ENCODE peak calls at places on chromosomes 16 and 17, in ten cellular contexts. R is PC-3; M is CD4-positive, CD25-positive, alpha-beta regulatory T cell; V is thoracic aorta; L is colonic mucosa; H is stomach; O is body of pancreas; N is transverse colon; T is mesenchymal stem cell; U is ovary. A is an unnamed sample.

GRCh38 chr17:80195671-80196529 is 24.2 kb downstream of the SGSH start:
- DNase-seq in R (peak; percentile 52), N (no peak), M (peak; percentile 56), O (no peak), H (no peak), T (peak; percentile 14), U (peak; percentile 33), L (no peak), V (no peak), A (no peak)

GRCh38 chr16:15932939-15933338 is 16.5 kb upstream of the ABCC1 start:
- DNase-seq in V (no peak), M (no peak), U (no peak), R (no peak), L (no peak), H (no peak), T (peak; percentile 36), O (no peak), N (no peak), A (no peak)

GRCh38 chr17:7558544-7559306 is at the start of gene TNFSF13:
- DNase-seq in M (no peak), U (peak; percentile 84), V (no peak), H (peak; percentile 73), O (peak; percentile 60), R (no peak), N (peak; percentile 75), L (peak; percentile 80), T (no peak), A (peak; percentile 78)

GRCh38 chr17:16439303-16439791 is 24.0 kb downstream of the TRPV2 start:
- DNase-seq in M (peak; percentile 44), V (no peak), H (no peak), L (peak; percentile 42), N (no peak), U (no peak), O (no peak), T (peak; percentile 38), R (no peak), A (peak; percentile 32)

GRCh38 chr17:76561332-76561731 is 21.5 kb downstream of the PRCD start:
- DNase-seq in H (no peak), U (no peak), L (no peak), T (peak; percentile 94), V (no peak), O (no peak), N (no peak), M (peak; percentile 28), R (peak; percentile 13), A (no peak)

GRCh38 chr16:83887088-83887487 is 11.8 kb upstream of the MLYCD start:
- DNase-seq in L (no peak), O (peak; percentile 25), U (no peak), V (no peak), R (peak; percentile 49), N (peak; percentile 26), H (peak; percentile 46), M (no peak), T (no peak), A (no peak)

GRCh38 chr16:89583197-89583894 is 7.8 kb downstream of the CPNE7 start:
- DNase-seq in N (no peak), T (no peak), V (no peak), L (no peak), U (no peak), R (no peak), H (no peak), O (no peak), M (no peak), A (no peak)

GRCh38 chr17:60006160-60006559 is 41.6 kb upstream of the RNFT1 start:
- DNase-seq in T (no peak), M (no peak), R (no peak), U (no peak), N (no peak), H (no peak), O (no peak), V (no peak), L (no peak), A (no peak)

GRCh38 chr17:28657756-28658155 is 4.0 kb downstream of the SDF2 start:
- DNase-seq in U (no peak), N (no peak), M (no peak), R (peak; percentile 66), L (no peak), T (peak; percentile 39), V (no peak), O (no peak), H (no peak), A (no peak)

DNA sequence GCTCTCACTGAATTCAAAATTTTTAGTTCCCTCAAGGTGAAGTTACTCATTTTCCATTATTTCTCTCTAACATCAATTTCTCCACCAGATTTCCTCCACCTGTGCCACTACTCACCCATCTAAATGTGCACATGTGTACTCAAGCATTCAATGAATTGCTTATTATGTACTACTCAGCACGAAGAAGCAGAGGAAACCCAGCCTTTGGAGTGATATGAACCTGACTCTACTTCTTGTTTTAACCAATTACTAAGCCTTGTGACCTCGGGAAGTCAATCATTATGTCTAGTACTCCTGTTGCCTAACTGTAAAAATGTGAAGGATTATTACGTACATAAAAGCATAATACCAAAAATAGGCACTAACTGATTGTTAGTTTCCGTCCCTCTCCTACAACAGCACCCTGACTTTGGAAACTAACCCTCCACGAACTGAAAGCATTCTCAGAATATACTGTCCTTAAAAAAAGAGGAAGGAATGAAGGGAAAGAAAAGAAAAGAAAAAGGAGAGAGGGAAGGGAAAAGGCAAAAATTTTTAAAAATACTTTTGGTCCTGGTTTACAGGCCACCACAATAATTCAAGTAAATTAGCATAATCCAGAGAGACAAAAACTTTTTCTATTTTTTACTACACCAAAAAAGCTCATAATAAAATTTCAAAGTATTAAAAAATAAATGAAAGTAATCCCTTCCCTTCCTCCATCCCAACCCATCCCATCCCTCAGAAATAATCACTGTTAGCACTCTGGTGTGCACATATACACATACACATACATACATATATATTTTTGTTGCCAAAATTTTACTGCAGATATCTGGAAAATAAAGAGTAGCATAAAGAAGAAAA is 53.6 kb downstream of the KANSL1 start:
- DNase-seq in M (no peak), N (no peak), T (no peak), V (no peak), H (no peak), L (no peak), O (no peak), R (peak; percentile 52), U (no peak), A (no peak)
- H3K27ac ChIP-seq in M (no peak overlapping the region), N (no peak overlapping the region), T (no peak overlapping the region), V (no peak overlapping the region), H (no peak overlapping the region), L (no peak overlapping the region), O (no peak overlapping the region), R (peak overlapping the region; percentile 23), U (no peak overlapping the region), A (no peak overlapping the region)

GRCh38 chr17:39794249-39794970 is 56.7 kb downstream of the GRB7 start:
- DNase-seq in M (peak; percentile 59), O (no peak), T (no peak), N (peak; percentile 58), V (no peak), U (no peak), R (no peak), L (no peak), H (peak; percentile 37), A (peak; percentile 87)

GRCh38 chr17:39787743-39788484 is 50.2 kb downstream of the GRB7 start:
- DNase-seq in L (no peak), U (no peak), N (no peak), M (no peak), R (no peak), H (no peak), T (no peak), O (no peak), V (no peak), A (no peak)

GRCh38 chr17:39791296-39791992 is 53.7 kb downstream of the GRB7 start:
- DNase-seq in R (no peak), N (no peak), L (no peak), T (no peak), H (no peak), V (no peak), M (no peak), U (no peak), O (no peak), A (no peak)

GRCh38 chr17:39792523-39793221 is 54.9 kb downstream of the GRB7 start:
- DNase-seq in O (no peak), U (no peak), H (no peak), N (no peak), L (no peak), T (no peak), M (no peak), R (no peak), V (no peak), A (no peak)

DNA sequence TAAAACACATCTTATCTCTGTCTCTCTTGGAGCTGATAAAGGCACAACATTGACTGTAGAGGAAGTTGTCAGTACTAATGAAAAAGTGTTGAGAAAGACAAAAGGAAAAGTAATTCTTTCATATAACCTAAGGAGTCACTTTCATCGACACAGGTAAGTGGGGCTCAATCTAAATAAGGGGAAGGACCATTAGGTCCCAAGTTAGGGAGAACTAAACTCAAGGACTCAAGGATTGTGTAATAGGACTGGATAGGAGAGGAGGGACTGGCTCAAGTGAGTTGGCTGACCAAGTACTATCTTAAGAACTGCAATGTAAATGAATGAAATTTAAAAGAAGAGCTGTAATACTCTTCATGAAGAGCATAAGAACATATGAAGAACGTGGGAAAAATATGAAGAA is 55.7 kb downstream of the GRB7 start:
- DNase-seq in N (no peak), T (no peak), M (no peak), L (no peak), H (no peak), V (no peak), U (no peak), O (no peak), R (no peak), A (no peak)
- H3K4me3 ChIP-seq in N (no peak overlapping the region), T (no peak overlapping the region), M (peak overlapping the region; percentile 91), L (no peak overlapping the region), H (no peak overlapping the region), V (no peak overlapping the region), U (no peak overlapping the region), O (no peak overlapping the region), R (no peak overlapping the region), A (no peak overlapping the region)

DNA sequence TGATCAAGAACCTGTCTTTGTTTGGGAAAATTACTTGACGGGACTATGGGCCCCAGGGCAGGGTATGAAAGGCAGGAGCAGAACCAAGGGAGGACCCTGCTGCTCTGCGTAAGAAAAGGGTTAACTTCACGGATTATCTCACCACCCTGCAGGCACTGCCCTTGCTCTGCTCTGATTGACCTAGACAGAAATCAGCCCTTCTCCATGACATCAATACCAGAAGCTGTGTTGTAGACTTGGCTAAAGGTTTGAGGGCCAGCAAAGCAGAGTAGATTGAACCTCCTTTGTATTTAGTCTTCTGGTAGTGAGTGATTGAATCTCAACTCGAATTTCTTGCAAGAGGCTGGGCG is 52.9 kb upstream of the ETV4 start:
- DNase-seq in V (no peak), M (no peak), N (no peak), R (no peak), H (no peak), O (no peak), U (no peak), T (no peak), L (no peak), A (no peak)
- H3K27ac ChIP-seq in V (no peak overlapping the region), M (no peak overlapping the region), N (no peak overlapping the region), R (no peak overlapping the region), H (no peak overlapping the region), O (no peak overlapping the region), U (no peak overlapping the region), T (no peak overlapping the region), L (no peak overlapping the region), A (no peak overlapping the region)

DNA sequence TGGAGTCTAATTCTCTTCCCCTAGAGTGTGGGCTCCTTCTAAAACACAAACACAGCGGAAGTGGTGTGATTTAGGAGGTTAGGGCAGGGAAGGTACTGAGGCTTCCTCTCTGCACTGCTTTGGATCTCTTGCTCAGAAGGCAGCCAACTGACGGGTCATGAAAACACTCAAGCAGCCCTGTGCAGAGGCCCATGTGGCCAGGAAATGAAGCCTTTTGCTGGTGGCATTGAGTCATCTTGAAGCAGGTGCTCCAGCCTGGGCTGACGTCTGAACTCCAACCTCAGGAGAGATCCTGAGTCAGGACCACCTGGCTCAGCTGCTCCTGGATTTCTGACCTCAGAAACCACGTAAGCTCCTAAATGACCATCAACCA is 72.9 kb downstream of the MRM1 start:
- DNase-seq in L (no peak), R (no peak), N (peak; percentile 20), M (peak; percentile 48), V (no peak), T (no peak), H (no peak), U (no peak), O (no peak), A (peak; percentile 22)
- H3K4me3 ChIP-seq in L (no peak overlapping the region), R (no peak overlapping the region), N (no peak overlapping the region), M (no peak overlapping the region), V (no peak overlapping the region), T (no peak overlapping the region), H (no peak overlapping the region), U (no peak overlapping the region), O (no peak overlapping the region), A (no peak overlapping the region)

A was measured in Peyer's patch.